ENCODE peak calls at places on chromosomes 11 and 22, in six cellular contexts. V is Panc1, O is tibial nerve, K is dorsolateral prefrontal cortex, Q is epithelial cell of esophagus, T is mucosa of descending colon. S is an unnamed sample.

GRCh38 chr22:30893434-30894370 is 74.9 kb downstream of the MORC2 start:
- DNase-seq in V (no peak), O (no peak), K (no peak), Q (no peak), T (peak; percentile 23), S (no peak)

GRCh38 chr22:47616396-47617020 is 854.1 kb downstream of the TBC1D22A start:
- DNase-seq in V (no peak), O (no peak), K (no peak), Q (no peak), T (no peak), S (no peak)

GRCh38 chr11:103651341-103651998 is 385.0 kb upstream of the DDI1 start:
- DNase-seq in V (no peak), O (no peak), K (no peak), Q (no peak), T (no peak), S (no peak)

GRCh38 chr11:24093410-24093809 is 403.4 kb upstream of the LUZP2 start:
- DNase-seq in V (no peak), O (no peak), K (no peak), Q (no peak), T (no peak), S (no peak)

GRCh38 chr11:99739464-99740089 is 718.8 kb downstream of the CNTN5 start:
- DNase-seq in V (peak; percentile 30), O (peak; percentile 17), K (no peak), Q (peak; percentile 50), T (no peak), S (no peak)

GRCh38 chr11:11250470-11250869 is 102.6 kb downstream of the CSNK2A3 start:
- DNase-seq in V (no peak), O (no peak), K (no peak), Q (no peak), T (no peak), S (no peak)

GRCh38 chr11:62324738-62325556 is 12.3 kb upstream of the ASRGL1 start:
- DNase-seq in V (no peak), O (peak; percentile 16), K (no peak), Q (peak; percentile 47), T (no peak), S (peak; percentile 88)

GRCh38 chr22:50299724-50300619 is 7.5 kb downstream of the PLXNB2 start:
- DNase-seq in V (no peak), O (no peak), K (no peak), Q (no peak), T (peak; percentile 89), S (peak; percentile 80)

GRCh38 chr11:93736129-93736528 is 5.2 kb downstream of the TAF1D start:
- DNase-seq in V (no peak), O (no peak), K (no peak), Q (no peak), T (no peak), S (no peak)

GRCh38 chr22:40624770-40625169 is 11.7 kb downstream of the MRTFA start:
- DNase-seq in V (no peak), O (no peak), K (no peak), Q (no peak), T (no peak), S (no peak)

GRCh38 chr11:29328961-29329441 is 687.8 kb downstream of the KCNA4 start:
- DNase-seq in V (peak; percentile 67), O (no peak), K (no peak), Q (peak; percentile 95), T (no peak), S (no peak)

DNA sequence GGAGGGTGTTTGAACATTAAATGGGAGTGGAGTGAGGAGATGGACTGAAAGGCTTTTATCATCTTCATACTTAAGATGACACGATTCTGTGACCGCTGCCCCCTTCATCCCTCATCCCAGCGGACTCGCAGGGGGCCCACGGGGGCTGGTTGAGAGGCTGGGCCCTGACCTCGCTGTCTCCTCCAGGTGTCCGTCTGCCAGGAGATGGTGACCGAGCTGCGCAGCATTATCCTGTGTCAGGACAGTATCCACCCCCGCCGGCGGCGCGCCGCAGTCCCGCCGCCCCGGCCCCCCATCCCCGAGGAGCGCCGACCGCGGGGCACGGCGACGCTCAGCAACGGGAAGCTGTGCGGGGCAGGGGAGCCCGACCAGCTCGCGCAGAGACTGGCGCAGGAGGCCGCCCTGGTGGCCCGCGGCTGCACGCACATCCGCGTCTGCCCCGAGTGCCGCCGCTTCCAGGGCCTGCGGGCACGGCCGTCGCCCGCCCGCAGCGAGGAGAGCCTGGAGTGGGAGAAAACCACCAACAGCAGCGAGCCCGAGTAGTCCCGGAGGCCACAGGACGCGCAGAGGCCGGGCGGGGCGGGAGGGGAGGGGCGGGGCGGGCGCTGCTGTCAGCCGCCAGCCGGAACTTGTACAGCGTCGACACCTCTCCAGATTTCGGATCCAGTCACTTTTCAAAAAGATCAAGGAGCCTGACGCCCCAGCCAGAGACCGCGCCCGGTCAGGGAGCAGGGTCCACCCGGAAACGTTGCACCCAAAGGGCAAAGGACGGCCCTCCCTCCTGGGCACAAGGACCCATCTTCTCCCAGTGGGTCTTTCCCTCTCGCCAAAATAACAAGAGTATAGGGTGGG is 38.0 kb upstream of the TBCEL start:
- DNase-seq in V (no peak), O (no peak), K (no peak), Q (peak; percentile 46), T (peak; percentile 46), S (peak; percentile 78)
- TF ChIP-seq CTCF in V (peak; percentile 75), O (peak; percentile 25), K (peak; percentile 27), Q (no peak), T (no peak), S (peak; percentile 51)

GRCh38 chr22:33542722-33543121 is 377.6 kb downstream of the LARGE1 start:
- DNase-seq in V (no peak), O (no peak), K (no peak), Q (no peak), T (no peak), S (no peak)

GRCh38 chr22:33539902-33540751 is 380.1 kb downstream of the LARGE1 start:
- DNase-seq in V (no peak), O (peak; percentile 62), K (no peak), Q (no peak), T (peak; percentile 70), S (no peak)

GRCh38 chr22:33539202-33539901 is 380.9 kb downstream of the LARGE1 start:
- DNase-seq in V (no peak), O (no peak), K (no peak), Q (no peak), T (no peak), S (no peak)

GRCh38 chr22:33542153-33542552 is 378.1 kb downstream of the LARGE1 start:
- DNase-seq in V (no peak), O (no peak), K (no peak), Q (no peak), T (no peak), S (no peak)

DNA sequence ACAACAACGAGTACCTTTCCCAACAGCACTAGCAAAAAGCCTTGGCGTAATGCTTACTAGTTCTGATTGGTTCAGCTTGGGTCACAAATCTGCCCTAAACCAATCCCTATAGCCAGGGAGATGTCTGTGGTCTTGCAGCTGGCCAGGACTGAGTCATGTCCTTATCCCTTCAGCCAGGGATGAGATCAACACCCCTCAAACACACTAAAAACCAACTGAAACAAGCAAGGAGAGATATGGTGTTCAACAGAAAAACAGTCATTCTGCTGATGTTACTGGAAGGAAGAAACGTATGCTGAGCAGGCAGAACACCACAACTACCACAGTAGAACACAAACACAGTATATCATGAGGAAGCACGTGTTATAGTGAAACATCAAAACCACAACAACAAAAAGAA is 375.6 kb downstream of the LARGE1 start:
- DNase-seq in V (no peak), O (no peak), K (no peak), Q (no peak), T (no peak), S (no peak)
- TF ChIP-seq CTCF in V (no peak), O (no peak), K (no peak), Q (no peak), T (no peak), S (no peak)

GRCh38 chr11:45725121-45725520 is 59.7 kb upstream of the CHST1 start:
- DNase-seq in V (no peak), O (no peak), K (peak; percentile 42), Q (no peak), T (no peak), S (no peak)
- TF ChIP-seq CTCF in V (no peak), O (no peak), K (no peak), Q (no peak), T (no peak), S (no peak)

DNA sequence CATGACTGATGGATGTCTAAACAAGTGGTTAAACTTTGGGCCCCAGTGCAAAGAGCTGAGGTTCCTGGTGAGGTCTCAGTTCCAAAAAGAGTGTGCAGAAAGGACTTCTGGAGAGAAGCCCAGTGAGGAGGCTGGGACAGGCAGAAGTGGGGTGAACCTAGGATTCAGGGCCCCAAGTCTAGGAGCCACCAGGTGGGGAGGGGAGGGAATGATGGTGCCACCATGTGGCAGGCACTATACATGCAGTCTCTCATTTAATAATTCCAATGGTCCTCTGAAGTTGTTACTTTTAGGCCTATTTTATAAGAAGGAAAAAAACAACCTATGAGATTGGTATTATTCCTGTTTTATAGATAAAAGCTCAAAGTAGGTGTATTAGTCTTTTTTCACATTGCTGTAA is 102.0 kb downstream of the INSC start:
- DNase-seq in V (no peak), O (no peak), K (no peak), Q (peak; percentile 17), T (no peak), S (no peak)
- TF ChIP-seq CTCF in V (peak; percentile 70), O (peak; percentile 8), K (no peak), Q (peak; percentile 61), T (no peak), S (peak; percentile 54)

GRCh38 chr22:46594947-46595298 is 25.3 kb upstream of the GRAMD4 start:
- DNase-seq in V (no peak), O (no peak), K (no peak), Q (no peak), T (no peak), S (no peak)

GRCh38 chr22:46595545-46595944 is 24.6 kb upstream of the GRAMD4 start:
- DNase-seq in V (no peak), O (no peak), K (no peak), Q (no peak), T (no peak), S (no peak)

GRCh38 chr22:46596032-46596441 is 24.1 kb upstream of the GRAMD4 start:
- DNase-seq in V (no peak), O (peak; percentile 61), K (no peak), Q (no peak), T (no peak), S (no peak)

GRCh38 chr22:46598224-46598623 is 22.0 kb upstream of the GRAMD4 start:
- DNase-seq in V (no peak), O (no peak), K (no peak), Q (peak; percentile 53), T (no peak), S (no peak)

GRCh38 chr22:46596819-46597218 is 23.4 kb upstream of the GRAMD4 start:
- DNase-seq in V (no peak), O (no peak), K (no peak), Q (peak; percentile 88), T (peak; percentile 89), S (no peak)
- TF ChIP-seq CTCF in V (no peak), O (no peak), K (no peak), Q (peak; percentile 47), T (peak; percentile 15), S (no peak)